ENCODE peak calls at places on chromosome 18, in four cellular contexts. E, C, M and B are unnamed samples.

GRCh38 chr18:22018366-22018765 is 151.0 kb upstream of the GATA6 start:
- DNase-seq in C (no peak), M (no peak), E (no peak), B (no peak)

GRCh38 chr18:76351961-76352581 is 143.0 kb downstream of the ZNF516 start:
- DNase-seq in C (no peak), E (no peak), M (no peak), B (peak; percentile 94)

GRCh38 chr18:26133652-26134051 is at the start of gene PSMA8:
- DNase-seq in E (no peak), C (peak; percentile 63), M (no peak), B (no peak)

GRCh38 chr18:44668280-44668975 is 12.3 kb upstream of the SETBP1 start:
- DNase-seq in M (no peak), C (no peak), E (no peak), B (no peak)

GRCh38 chr18:49491534-49491856 is 4.5 kb upstream of the C18orf32 start:
- DNase-seq in E (no peak), C (no peak), M (no peak), B (no peak)

GRCh38 chr18:22559414-22560282 is 141.9 kb upstream of the CTAGE1 start:
- DNase-seq in C (peak; percentile 61), E (peak; percentile 68), M (no peak), B (no peak)

GRCh38 chr18:69936191-69936558 is 11.5 kb downstream of the CD226 start:
- DNase-seq in M (no peak), E (no peak), C (no peak), B (no peak)

GRCh38 chr18:50594931-50595330 is 35.0 kb downstream of the MAPK4 start:
- DNase-seq in E (no peak), C (no peak), M (no peak), B (no peak)

GRCh38 chr18:61882296-61883004 is 10.4 kb downstream of the RNF152 start:
- DNase-seq in E (no peak), M (no peak), C (no peak), B (no peak)

GRCh38 chr18:59742325-59743111 is 45.3 kb upstream of the CCBE1 start:
- DNase-seq in M (no peak), C (no peak), E (no peak), B (no peak)

GRCh38 chr18:58183226-58183625 is 139.2 kb downstream of the NEDD4L start:
- DNase-seq in M (no peak), E (no peak), C (peak; percentile 26), B (no peak)

GRCh38 chr18:12659904-12660605 is 2.1 kb upstream of the SPIRE1 start:
- DNase-seq in M (peak; percentile 48), C (no peak), E (peak; percentile 61), B (no peak)

GRCh38 chr18:48832961-48833700 is 117.6 kb downstream of the SMAD7 start:
- DNase-seq in M (peak; percentile 84), E (no peak), C (peak; percentile 46), B (peak; percentile 76)

GRCh38 chr18:47485221-47485797 is 233.8 kb upstream of the SKOR2 start:
- DNase-seq in M (no peak), C (peak; percentile 49), E (no peak), B (no peak)

DNA sequence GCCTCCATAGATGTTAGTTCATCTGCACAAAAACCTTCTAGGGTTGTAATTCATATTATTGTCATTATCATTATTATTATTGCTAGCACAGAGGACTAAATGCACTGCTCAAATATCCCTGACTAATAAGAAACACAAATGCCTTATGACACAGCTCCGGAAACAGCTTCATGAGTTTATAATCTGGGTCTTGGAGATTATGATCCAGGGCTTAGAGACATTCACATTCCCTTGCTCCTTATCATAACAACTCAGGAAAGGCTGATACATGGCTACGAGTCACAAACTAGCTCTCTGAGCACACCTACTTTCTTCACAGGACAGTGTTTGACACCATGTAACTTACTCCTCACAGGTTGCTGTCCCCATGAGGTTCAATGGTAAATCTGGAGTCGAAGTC is 102.2 kb upstream of the TTC39C start:
- DNase-seq in C (no peak), M (no peak), E (no peak), B (no peak)
- TF ChIP-seq POLR2A in C (no peak), M (no peak), E (no peak), B (no peak)

DNA sequence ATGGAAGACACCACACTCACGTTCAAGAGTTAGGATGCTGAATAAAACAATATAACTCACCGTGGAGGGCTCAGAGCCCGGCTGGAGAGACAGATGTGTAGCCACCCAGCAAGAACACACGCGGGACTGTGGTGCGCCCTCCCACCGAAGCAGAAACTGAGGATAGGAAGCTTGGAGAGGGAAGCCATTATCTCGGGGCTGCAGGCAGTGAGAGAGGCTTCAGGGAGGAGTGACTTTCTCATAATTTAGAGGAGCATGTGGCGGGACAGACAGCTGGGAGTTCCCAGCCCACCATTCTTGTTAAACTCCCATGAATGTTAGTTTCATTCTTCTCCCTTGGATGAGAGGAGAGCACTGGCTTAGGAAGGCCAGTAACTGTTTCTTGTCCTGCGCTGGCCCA is 96.4 kb downstream of the MAPRE2 start:
- DNase-seq in E (peak; percentile 29), M (no peak), C (no peak), B (no peak)
- H3K4me1 ChIP-seq in E (peaks cover 29% of the 10 kb centered on the region), M (no peaks in the 10 kb centered on the region), C (peaks cover 6% of the 10 kb centered on the region), B (no peaks in the 10 kb centered on the region)

GRCh38 chr18:55477537-55478300 is 110.3 kb downstream of the TCF4 start:
- DNase-seq in M (no peak), E (no peak), C (no peak), B (no peak)
- TF ChIP-seq POLR2AphosphoS5 in M (no peak), E (no peak), C (no peak), B (no peak)

GRCh38 chr18:3051718-3052410 is 38.9 kb upstream of the LPIN2 start:
- DNase-seq in C (no peak), E (no peak), M (no peak), B (no peak)
- TF ChIP-seq POLR2A in C (no peak), E (no peak), M (no peak), B (no peak)

GRCh38 chr18:74283255-74283554 is 8.6 kb downstream of the CYB5A start:
- DNase-seq in E (no peak), M (no peak), C (no peak), B (no peak)

GRCh38 chr18:74283646-74284045 is 8.1 kb downstream of the CYB5A start:
- DNase-seq in C (no peak), E (no peak), M (no peak), B (no peak)

GRCh38 chr18:74282359-74283254 is 9.2 kb downstream of the CYB5A start:
- DNase-seq in M (no peak), C (no peak), E (no peak), B (no peak)

GRCh38 chr18:74281011-74281638 is 10.6 kb downstream of the CYB5A start:
- DNase-seq in C (peak; percentile 61), E (no peak), M (no peak), B (no peak)

GRCh38 chr18:74281639-74282358 is 10.0 kb downstream of the CYB5A start:
- DNase-seq in C (no peak), E (no peak), M (no peak), B (no peak)
- H3K4me1 ChIP-seq in C (peaks cover 38% of the 10 kb centered on the region), E (no peaks in the 10 kb centered on the region), M (peaks cover 6% of the 10 kb centered on the region), B (peaks cover 46% of the 10 kb centered on the region)

GRCh38 chr18:10193446-10193845 is 261.0 kb upstream of the APCDD1 start:
- DNase-seq in C (no peak), E (no peak), M (no peak), B (no peak)

GRCh38 chr18:10184776-10185175 is 269.7 kb upstream of the APCDD1 start:
- DNase-seq in C (no peak), M (no peak), E (no peak), B (no peak)

GRCh38 chr18:10194592-10194991 is 259.8 kb upstream of the APCDD1 start:
- DNase-seq in M (no peak), C (no peak), E (no peak), B (no peak)

GRCh38 chr18:10190564-10190963 is 263.9 kb upstream of the APCDD1 start:
- DNase-seq in M (no peak), E (no peak), C (no peak), B (no peak)

DNA sequence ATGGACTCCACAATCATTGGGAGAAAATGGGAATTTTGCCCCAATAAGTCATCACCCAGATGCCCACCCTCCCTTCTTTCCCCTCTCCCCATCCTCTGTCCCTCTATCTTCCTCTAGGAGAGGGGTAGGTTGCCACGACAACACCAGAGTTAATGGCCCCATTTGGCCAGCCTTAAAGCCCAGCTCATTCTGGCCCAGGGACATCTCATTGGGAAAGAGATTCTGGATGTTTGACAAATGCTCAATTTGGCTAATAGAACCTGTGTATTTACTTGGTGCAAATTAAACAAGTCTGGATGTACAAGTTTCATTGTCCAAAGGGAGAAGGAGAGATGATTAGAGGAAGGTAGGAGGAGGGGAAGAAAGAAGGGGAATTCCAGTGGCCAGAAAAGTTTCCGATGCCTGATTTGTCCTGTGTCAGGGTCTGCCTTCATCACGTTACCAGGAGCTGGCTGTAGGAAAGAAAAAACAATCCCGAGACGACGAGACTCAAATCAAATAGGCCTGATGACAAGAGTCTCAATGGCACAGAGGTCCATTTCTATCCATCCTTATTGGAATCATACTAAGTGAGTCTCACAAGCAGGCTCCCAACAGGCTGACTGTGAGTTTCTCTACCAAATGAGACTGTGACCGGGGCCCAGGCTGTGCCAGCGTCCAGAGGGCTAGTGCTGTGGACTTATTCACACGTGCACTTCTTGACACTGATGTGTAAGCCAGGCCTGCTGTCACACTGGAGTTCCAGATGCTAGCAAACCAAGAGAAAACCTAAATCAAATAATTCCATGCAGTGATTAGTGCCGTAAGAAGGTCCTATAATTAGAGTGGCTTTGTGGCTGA is 265.2 kb upstream of the APCDD1 start:
- DNase-seq in E (no peak), M (no peak), C (no peak), B (no peak)
- TF ChIP-seq POLR2AphosphoS5 in E (no peak), M (no peak), C (no peak), B (no peak)